ENCODE peak calls at places on chromosome 3, in four cellular contexts. One of them, this sample, is unnamed.

GRCh38 chr3:101530213-101531047 is 17.4 kb upstream of the SENP7 start:
- DNase-seq in BJ: no peak
- DNase-seq in fibroblast of lung: no peak
- DNase-seq in left lung: no peak
- DNase-seq in this sample: no peak

GRCh38 chr3:134079111-134079531 is 49.4 kb upstream of the SLCO2A1 start:
- DNase-seq in BJ: no peak
- DNase-seq in fibroblast of lung: no peak
- DNase-seq in left lung: no peak
- DNase-seq in this sample: no peak

GRCh38 chr3:18246336-18247060 is 178.6 kb downstream of the SATB1 start:
- DNase-seq in BJ: no peak
- DNase-seq in fibroblast of lung: no peak
- DNase-seq in left lung: no peak
- DNase-seq in this sample: no peak

GRCh38 chr3:126961791-126962461 is 21.0 kb upstream of the PLXNA1 start:
- DNase-seq in BJ: no peak
- DNase-seq in fibroblast of lung: no peak
- DNase-seq in left lung: peak; percentile 40
- DNase-seq in this sample: peak; percentile 36

GRCh38 chr3:72597756-72598195 is 250.5 kb downstream of the SHQ1 start:
- DNase-seq in BJ: no peak
- DNase-seq in fibroblast of lung: peak; percentile 12
- DNase-seq in left lung: no peak
- DNase-seq in this sample: no peak

GRCh38 chr3:149128856-149129255 is 582 bp upstream of the HPS3 start:
- DNase-seq in BJ: no peak
- DNase-seq in fibroblast of lung: no peak
- DNase-seq in left lung: no peak
- DNase-seq in this sample: no peak

GRCh38 chr3:136350132-136350531 is 100.0 kb downstream of the PCCB start:
- DNase-seq in BJ: peak; percentile 80
- DNase-seq in fibroblast of lung: peak; percentile 93
- DNase-seq in left lung: no peak
- DNase-seq in this sample: no peak

GRCh38 chr3:134058728-134059601 is 29.2 kb upstream of the SLCO2A1 start:
- DNase-seq in BJ: no peak
- DNase-seq in fibroblast of lung: no peak
- DNase-seq in left lung: no peak
- DNase-seq in this sample: no peak

GRCh38 chr3:62361824-62362223 is 11.5 kb downstream of the FEZF2 start:
- DNase-seq in BJ: no peak
- DNase-seq in fibroblast of lung: no peak
- DNase-seq in left lung: no peak
- DNase-seq in this sample: no peak

GRCh38 chr3:170553788-170554620 is 31.9 kb downstream of the SLC7A14 start:
- DNase-seq in BJ: no peak
- DNase-seq in fibroblast of lung: peak; percentile 25
- DNase-seq in left lung: no peak
- DNase-seq in this sample: no peak
- TF ChIP-seq CTCF in BJ: no peak
- TF ChIP-seq CTCF in fibroblast of lung: no peak
- TF ChIP-seq CTCF in left lung: no peak
- TF ChIP-seq CTCF in this sample: no peak

GRCh38 chr3:9247361-9248231 is 1.9 kb downstream of the SRGAP3 start:
- DNase-seq in BJ: no peak
- DNase-seq in fibroblast of lung: no peak
- DNase-seq in left lung: no peak
- DNase-seq in this sample: no peak

GRCh38 chr3:9250236-9250635 is 790 bp upstream of the SRGAP3 start:
- DNase-seq in BJ: no peak
- DNase-seq in fibroblast of lung: no peak
- DNase-seq in left lung: no peak
- DNase-seq in this sample: no peak

GRCh38 chr3:9251055-9251786 is 1.8 kb upstream of the SRGAP3 start:
- DNase-seq in BJ: no peak
- DNase-seq in fibroblast of lung: no peak
- DNase-seq in left lung: no peak
- DNase-seq in this sample: no peak

GRCh38 chr3:9248232-9249191 is 934 bp downstream of the SRGAP3 start:
- DNase-seq in BJ: no peak
- DNase-seq in fibroblast of lung: no peak
- DNase-seq in left lung: no peak
- DNase-seq in this sample: no peak

GRCh38 chr3:9249273-9250192 is at the start of gene SRGAP3:
- DNase-seq in BJ: peak; percentile 46
- DNase-seq in fibroblast of lung: peak; percentile 84
- DNase-seq in left lung: peak; percentile 91
- DNase-seq in this sample: peak; percentile 63
- TF ChIP-seq CTCF in BJ: peak; percentile 39
- TF ChIP-seq CTCF in fibroblast of lung: peak; percentile 48
- TF ChIP-seq CTCF in left lung: peak; percentile 17
- TF ChIP-seq CTCF in this sample: no peak

GRCh38 chr3:16834214-16834613 is 50.5 kb upstream of the PLCL2 start:
- DNase-seq in BJ: no peak
- DNase-seq in fibroblast of lung: no peak
- DNase-seq in left lung: no peak
- DNase-seq in this sample: no peak
- TF ChIP-seq CTCF in BJ: no peak
- TF ChIP-seq CTCF in fibroblast of lung: no peak
- TF ChIP-seq CTCF in left lung: no peak
- TF ChIP-seq CTCF in this sample: no peak

GRCh38 chr3:28343144-28343543 is 5.4 kb upstream of the ZCWPW2 start:
- DNase-seq in BJ: no peak
- DNase-seq in fibroblast of lung: no peak
- DNase-seq in left lung: no peak
- DNase-seq in this sample: no peak
- TF ChIP-seq CTCF in BJ: no peak
- TF ChIP-seq CTCF in fibroblast of lung: no peak
- TF ChIP-seq CTCF in left lung: no peak
- TF ChIP-seq CTCF in this sample: no peak

GRCh38 chr3:29514912-29515311 is 234.0 kb downstream of the RBMS3 start:
- DNase-seq in BJ: no peak
- DNase-seq in fibroblast of lung: no peak
- DNase-seq in left lung: no peak
- DNase-seq in this sample: no peak

GRCh38 chr3:29512620-29513019 is 231.7 kb downstream of the RBMS3 start:
- DNase-seq in BJ: no peak
- DNase-seq in fibroblast of lung: no peak
- DNase-seq in left lung: no peak
- DNase-seq in this sample: no peak

GRCh38 chr3:29515451-29515850 is 234.6 kb downstream of the RBMS3 start:
- DNase-seq in BJ: no peak
- DNase-seq in fibroblast of lung: no peak
- DNase-seq in left lung: no peak
- DNase-seq in this sample: no peak

GRCh38 chr3:29513236-29513635 is 232.4 kb downstream of the RBMS3 start:
- DNase-seq in BJ: no peak
- DNase-seq in fibroblast of lung: no peak
- DNase-seq in left lung: no peak
- DNase-seq in this sample: no peak

DNA sequence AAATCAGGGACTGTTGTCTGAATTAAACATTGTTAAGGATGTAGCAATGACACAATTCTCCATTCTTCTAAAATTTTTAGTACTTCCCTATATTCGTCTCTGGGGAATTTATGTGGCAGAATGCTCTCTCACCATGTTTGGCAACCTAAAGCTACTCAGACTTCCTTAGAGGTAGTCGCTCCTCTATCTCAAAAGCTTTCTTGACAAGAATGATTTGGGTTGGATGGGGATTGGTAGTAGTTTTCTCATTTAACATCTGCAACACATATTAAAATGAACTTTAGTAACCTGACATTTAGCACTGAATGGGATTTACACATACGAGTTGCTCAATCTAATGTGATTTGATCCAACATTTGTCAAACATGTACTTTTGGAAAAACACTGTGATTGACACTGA is 233.3 kb downstream of the RBMS3 start:
- DNase-seq in BJ: no peak
- DNase-seq in fibroblast of lung: peak; percentile 38
- DNase-seq in left lung: no peak
- DNase-seq in this sample: no peak
- TF ChIP-seq CTCF in BJ: no peak
- TF ChIP-seq CTCF in fibroblast of lung: no peak
- TF ChIP-seq CTCF in left lung: no peak
- TF ChIP-seq CTCF in this sample: no peak